ENCODE peak calls at places on chromosomes 12 and 14, in seven cellular contexts. M is hepatocyte; I is mesothelial cell of epicardium; T is stomach; O is activated T-cell treated with anti-CD3 and anti-CD28 coated beads, Interleukin-2, amount 50 U/mL, for 72 hours; Y is fibroblast of mammary gland; L is HTR-8/SVneo. S is an unnamed sample.

GRCh38 chr12:104143002-104143401 is 5.0 kb upstream of the NFYB start:
- DNase-seq in O (no peak), M (no peak), Y (no peak), T (no peak), I (no peak), L (no peak), S (no peak)

GRCh38 chr14:71206766-71207371 is 299.6 kb downstream of the PCNX1 start:
- DNase-seq in O (no peak), L (peak), I (no peak), T (peak), Y (peak), M (no peak), S (peak)

GRCh38 chr12:75457191-75457590 is 23.4 kb upstream of the GLIPR1 start:
- DNase-seq in I (no peak), O (no peak), L (no peak), M (no peak), Y (no peak), T (no peak), S (peak)

GRCh38 chr12:5945071-5946008 is at the start of gene ANO2:
- DNase-seq in O (no peak), T (no peak), I (peak), M (peak), L (peak), Y (no peak), S (no peak)

GRCh38 chr12:112806721-112807120 is 15.2 kb downstream of the RPH3A start:
- DNase-seq in M (no peak), O (no peak), Y (no peak), I (no peak), T (no peak), L (no peak), S (no peak)

GRCh38 chr12:107642240-107642639 is 43.4 kb upstream of the PWP1 start:
- DNase-seq in M (no peak), I (no peak), T (no peak), O (no peak), L (no peak), Y (no peak), S (no peak)

GRCh38 chr14:70020350-70021170 is 141.3 kb downstream of the SMOC1 start:
- DNase-seq in O (no peak), L (peak), T (no peak), I (no peak), Y (peak), M (no peak), S (no peak)

GRCh38 chr12:64392221-64392620 is 1.7 kb upstream of the C12orf56 start:
- DNase-seq in L (peak), T (no peak), O (no peak), M (peak), I (no peak), Y (peak), S (peak)

GRCh38 chr12:89389755-89390661 is 37.7 kb upstream of the DUSP6 start:
- DNase-seq in Y (no peak), O (peak), M (peak), L (no peak), T (no peak), I (no peak), S (peak)

GRCh38 chr14:26233126-26233525 is 364.7 kb downstream of the NOVA1 start:
- DNase-seq in O (no peak), I (no peak), M (no peak), Y (no peak), T (no peak), L (no peak), S (no peak)

GRCh38 chr14:71658261-71658860 is 273.9 kb upstream of the RGS6 start:
- DNase-seq in O (no peak), T (no peak), L (no peak), I (no peak), Y (peak), M (no peak), S (no peak)

GRCh38 chr12:96670334-96670899 is 181.0 kb downstream of the CFAP54 start:
- DNase-seq in M (peak), L (no peak), I (no peak), O (no peak), T (no peak), Y (no peak), S (no peak)

GRCh38 chr14:102805454-102805891 is 28.2 kb downstream of the TRAF3 start:
- DNase-seq in L (peak), T (no peak), O (peak), I (no peak), Y (peak), M (no peak), S (peak)

S was measured in small intestine.